ENCODE peak calls at places on chromosomes 16 and 17, in four cellular contexts. G is A549, C is K562, W is HepG2. Z is an unnamed sample.
A peak's percentile ranks its signal among the peaks of the same experiment; 100 is the strongest.

GRCh38 chr17:9050801-9051401 is 29.6 kb downstream of the NTN1 start:
- DNase-seq in G (peak; percentile 73), W (no peak), C (no peak), Z (peak; percentile 32)

GRCh38 chr16:30649725-30650368 is 913 bp upstream of the PRR14 start:
- DNase-seq in G (no peak), C (no peak), W (no peak), Z (no peak)

GRCh38 chr17:58310511-58311428 is 17.8 kb downstream of the TSPOAP1 start:
- DNase-seq in W (no peak), G (no peak), C (no peak), Z (no peak)

GRCh38 chr17:43477832-43478634 is 5.7 kb upstream of the DHX8 start:
- DNase-seq in W (peak; percentile 82), G (no peak), C (no peak), Z (no peak)

GRCh38 chr17:55726440-55726839 is 3.8 kb upstream of the TMEM100 start:
- DNase-seq in W (no peak), C (no peak), G (peak; percentile 10), Z (no peak)

GRCh38 chr17:61463068-61463980 is 11.1 kb downstream of the TBX4 start:
- DNase-seq in W (no peak), C (peak; percentile 29), G (no peak), Z (peak; percentile 48)

GRCh38 chr17:14205992-14206461 is 30.6 kb downstream of the CDRT15 start:
- DNase-seq in G (no peak), W (no peak), C (no peak), Z (no peak)

GRCh38 chr17:5500247-5500803 is 14.0 kb downstream of the MIS12 start:
- DNase-seq in G (no peak), C (no peak), W (no peak), Z (no peak)

GRCh38 chr17:61400786-61401279 is 1.2 kb downstream of the TBX2 start:
- DNase-seq in C (no peak), G (no peak), W (no peak), Z (no peak)

GRCh38 chr17:5705081-5705875 is 121.0 kb upstream of the NLRP1 start:
- DNase-seq in W (no peak), G (peak; percentile 28), C (peak; percentile 31), Z (peak; percentile 74)

GRCh38 chr17:72150632-72151460 is 30.0 kb downstream of the SOX9 start:
- DNase-seq in C (no peak), G (peak; percentile 71), W (no peak), Z (peak; percentile 63)

GRCh38 chr16:76583466-76583865 is 306.3 kb downstream of the CNTNAP4 start:
- DNase-seq in C (no peak), W (no peak), G (no peak), Z (no peak)

GRCh38 chr16:56662357-56663354 is 4.9 kb downstream of the MT1F start:
- DNase-seq in C (no peak), G (no peak), W (no peak), Z (no peak)

GRCh38 chr16:47965439-47965838 is 190.4 kb downstream of the ABCC12 start:
- DNase-seq in W (no peak), C (no peak), G (no peak), Z (no peak)

GRCh38 chr17:78399028-78399692 is 20.7 kb downstream of the PGS1 start:
- DNase-seq in G (no peak), W (no peak), C (no peak), Z (no peak)

GRCh38 chr17:20157078-20157360 is 147.9 kb downstream of the SPECC1 start:
- DNase-seq in W (no peak), G (no peak), C (no peak), Z (no peak)

GRCh38 chr17:20156196-20157077 is 147.3 kb downstream of the SPECC1 start:
- DNase-seq in W (peak; percentile 39), C (peak; percentile 47), G (peak; percentile 62), Z (peak; percentile 66)

GRCh38 chr17:20154601-20155000 is 145.4 kb downstream of the SPECC1 start:
- DNase-seq in G (no peak), C (no peak), W (no peak), Z (no peak)

GRCh38 chr17:20153231-20153630 is 144.1 kb downstream of the SPECC1 start:
- DNase-seq in W (no peak), G (no peak), C (no peak), Z (no peak)

DNA sequence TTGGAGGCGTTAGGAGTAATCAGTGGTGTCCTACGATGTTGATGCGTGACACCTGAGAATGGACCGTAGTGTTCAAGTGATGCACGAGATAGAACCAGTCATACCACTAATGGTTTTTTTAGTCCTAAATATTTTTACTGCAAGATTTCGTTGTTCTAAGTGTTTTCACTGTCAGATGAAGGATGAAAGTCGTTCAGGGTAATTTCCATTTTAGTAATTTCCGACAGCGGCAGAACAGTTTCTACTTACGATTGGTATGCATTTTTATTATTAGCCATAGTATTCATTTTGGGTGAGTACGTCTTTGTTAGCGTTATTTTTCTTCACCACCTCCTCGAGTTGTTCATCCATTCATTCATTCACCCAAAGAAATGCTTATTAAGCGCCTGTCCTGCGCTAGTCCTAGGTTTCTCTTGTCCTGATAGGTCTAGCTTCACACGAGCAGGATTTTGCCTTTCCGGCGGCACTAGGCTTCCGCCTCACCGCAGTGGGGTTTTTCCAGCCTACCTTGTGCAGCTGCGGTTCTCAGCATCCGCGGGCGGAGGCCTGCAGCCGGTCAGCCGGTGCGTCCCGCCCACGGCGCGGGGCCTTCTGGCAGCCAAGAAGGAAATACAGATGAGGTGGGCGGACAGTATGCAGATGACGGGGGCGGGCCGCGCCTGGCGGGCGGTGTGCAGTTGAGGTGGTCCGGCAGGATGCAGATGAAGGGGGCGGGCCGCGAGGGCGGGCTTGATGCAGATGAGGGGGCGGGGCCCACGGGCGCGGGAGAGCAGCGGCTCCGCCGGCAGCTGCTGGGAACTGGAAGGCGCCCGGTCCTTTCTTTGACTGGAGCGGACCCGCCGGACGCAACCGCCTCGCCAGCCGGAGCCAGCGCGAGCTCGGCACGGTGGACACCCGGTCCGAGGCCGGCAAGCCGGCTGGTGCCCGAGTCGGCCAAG is 146.4 kb downstream of the SPECC1 start:
- DNase-seq in G (peak; percentile 97), C (peak; percentile 95), W (peak; percentile 80), Z (peak; percentile 100)
- TF ChIP-seq USF2 in G (no peak), C (no peak), W (no peak), Z (peak; percentile 24)

GRCh38 chr16:67701420-67701819 is 17.7 kb downstream of the GFOD2 start:
- DNase-seq in G (no peak), C (no peak), W (no peak), Z (no peak)

GRCh38 chr16:67697813-67698212 is 21.3 kb downstream of the GFOD2 start:
- DNase-seq in G (no peak), C (no peak), W (no peak), Z (no peak)

GRCh38 chr16:67699265-67699664 is 19.9 kb downstream of the GFOD2 start:
- DNase-seq in C (no peak), G (no peak), W (no peak), Z (no peak)

GRCh38 chr16:67694611-67695010 is 24.5 kb downstream of the GFOD2 start:
- DNase-seq in C (no peak), W (no peak), G (no peak), Z (no peak)

GRCh38 chr16:67697407-67697806 is 21.7 kb downstream of the GFOD2 start:
- DNase-seq in G (no peak), W (no peak), C (no peak), Z (no peak)
- TF ChIP-seq HMGXB4 in G (no peak), W (no peak), C (no peak), Z (no peak)

GRCh38 chr17:79981090-79981489 is 54.6 kb downstream of the TBC1D16 start:
- DNase-seq in C (no peak), G (no peak), W (no peak), Z (peak; percentile 11)
- TF ChIP-seq USF2 in C (no peak), G (no peak), W (no peak), Z (no peak)

DNA sequence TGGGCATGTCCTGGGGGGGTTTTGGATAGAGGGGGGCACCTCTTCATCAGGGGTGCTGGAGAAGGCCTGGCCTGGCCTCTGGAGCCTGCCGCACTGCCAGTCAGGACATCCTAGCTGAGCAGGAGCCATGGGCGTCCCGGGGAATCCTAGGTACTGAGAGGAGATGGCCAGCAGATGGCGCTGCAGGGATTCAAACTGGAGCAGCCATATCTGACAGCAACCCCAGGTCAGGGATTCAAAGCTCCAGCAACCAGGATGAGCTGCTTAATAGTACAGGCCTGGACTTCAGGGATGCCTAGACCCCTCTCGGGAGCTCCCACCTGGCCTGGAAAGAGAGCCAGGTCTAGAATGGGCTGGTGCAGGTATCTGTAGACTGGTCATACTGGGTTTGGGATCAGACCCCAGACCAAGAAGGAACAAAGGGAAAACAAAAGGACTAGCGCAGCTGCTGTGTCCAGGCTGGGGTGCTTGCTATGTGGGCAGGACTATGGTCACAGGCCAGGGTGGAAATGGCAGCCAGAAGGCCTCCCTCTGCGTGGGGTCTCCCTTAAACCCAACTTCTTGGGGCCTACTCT is 306.9 kb upstream of the RBFOX1 start:
- DNase-seq in G (peak; percentile 25), W (peak; percentile 71), C (peak; percentile 76), Z (peak; percentile 40)
- TF ChIP-seq HMGXB4 in G (no peak), W (no peak), C (no peak), Z (no peak)

Z was measured in WTC11.